ENCODE peak calls at places on chromosomes 12 and 14, in eight cellular contexts. T is RWPE1, A is heart left ventricle, X is body of pancreas, D is WERI-Rb-1, M is thoracic aorta, B is psoas muscle, R is GM12878. S is an unnamed sample.

GRCh38 chr14:93100098-93100497 is 15.6 kb downstream of the ITPK1 start:
- DNase-seq in A (no peak), X (no peak), B (no peak), T (no peak), D (peak), M (no peak), R (no peak), S (no peak)

GRCh38 chr14:69501362-69501964 is 16.9 kb downstream of the PLEKHD1 start:
- DNase-seq in D (no peak), M (no peak), B (peak), R (no peak), T (no peak), A (peak), X (no peak), S (no peak)

GRCh38 chr12:68530965-68531364 is 79.7 kb upstream of the RAP1B start:
- DNase-seq in M (peak), R (no peak), X (no peak), T (no peak), A (no peak), B (no peak), D (no peak), S (no peak)

GRCh38 chr12:45743247-45743646 is 13.7 kb downstream of the ARID2 start:
- DNase-seq in B (no peak), M (no peak), D (no peak), A (no peak), T (no peak), R (no peak), X (no peak), S (no peak)

GRCh38 chr14:69139743-69140142 is 13.2 kb downstream of the DCAF5 start:
- DNase-seq in T (no peak), D (no peak), X (no peak), B (no peak), R (no peak), A (no peak), M (no peak), S (no peak)

GRCh38 chr12:2229661-2230539 is 177.1 kb downstream of the CACNA1C start:
- DNase-seq in X (no peak), T (no peak), B (no peak), M (no peak), A (no peak), D (no peak), R (no peak), S (no peak)

GRCh38 chr12:107519906-107520859 is 165.4 kb upstream of the PWP1 start:
- DNase-seq in A (no peak), M (no peak), T (no peak), X (no peak), R (no peak), B (no peak), D (no peak), S (no peak)

GRCh38 chr12:116443706-116444589 is 115.2 kb upstream of the MAP1LC3B2 start:
- DNase-seq in X (no peak), B (no peak), R (no peak), A (no peak), M (no peak), D (no peak), T (no peak), S (no peak)

GRCh38 chr12:115213538-115213961 is 529.6 kb upstream of the TBX3 start:
- DNase-seq in T (no peak), A (no peak), M (no peak), B (no peak), R (no peak), X (no peak), D (no peak), S (no peak)

GRCh38 chr12:46938071-46938678 is 112.4 kb upstream of the SLC38A4 start:
- DNase-seq in T (no peak), D (no peak), B (no peak), R (no peak), A (no peak), M (no peak), X (no peak), S (no peak)

GRCh38 chr12:39272934-39273770 is 169.8 kb downstream of the KIF21A start:
- DNase-seq in R (no peak), X (peak), T (peak), M (no peak), A (no peak), D (peak), B (no peak), S (no peak)

GRCh38 chr14:20680843-20681347 is 3.5 kb upstream of the RNASE4 start:
- DNase-seq in X (peak), D (no peak), R (no peak), M (peak), A (no peak), B (no peak), T (no peak), S (no peak)

GRCh38 chr12:10307630-10308029 is at the start of gene KLRD1:
- DNase-seq in T (no peak), M (no peak), R (no peak), X (no peak), A (no peak), B (no peak), D (no peak), S (no peak)

GRCh38 chr12:123949118-123949774 is 23.4 kb downstream of the CCDC92 start:
- DNase-seq in B (no peak), D (no peak), T (no peak), A (no peak), X (no peak), M (no peak), R (no peak), S (peak)

GRCh38 chr14:22807432-22808087 is 7.7 kb downstream of the SLC7A7 start:
- DNase-seq in A (no peak), B (no peak), D (no peak), T (peak), M (no peak), X (no peak), R (no peak), S (no peak)

GRCh38 chr14:59213368-59214315 is 25.2 kb downstream of the DAAM1 start:
- DNase-seq in B (no peak), R (no peak), D (no peak), A (no peak), T (no peak), M (no peak), X (no peak), S (no peak)

GRCh38 chr12:24078318-24078765 is 128.9 kb upstream of the SOX5 start:
- DNase-seq in D (no peak), M (no peak), B (no peak), T (no peak), A (no peak), X (no peak), R (no peak), S (no peak)

GRCh38 chr14:22752422-22752821 is 14.1 kb upstream of the OXA1L start:
- DNase-seq in X (no peak), A (no peak), T (no peak), M (no peak), B (no peak), R (no peak), D (no peak), S (no peak)

GRCh38 chr14:59919582-59920377 is at the start of gene LRRC9:
- DNase-seq in M (no peak), T (no peak), A (peak), X (peak), B (peak), D (peak), R (no peak), S (no peak)

GRCh38 chr14:78586681-78587080 is 416.5 kb downstream of the NRXN3 start:
- DNase-seq in R (no peak), A (no peak), D (no peak), X (no peak), M (no peak), B (no peak), T (no peak), S (no peak)

GRCh38 chr12:56081393-56082347 is 1.7 kb downstream of the ERBB3 start:
- DNase-seq in D (no peak), B (peak), A (no peak), X (peak), T (no peak), M (no peak), R (no peak), S (no peak)

GRCh38 chr12:12719496-12719895 is 2.3 kb downstream of the CDKN1B start:
- DNase-seq in T (no peak), R (peak), B (no peak), X (no peak), D (no peak), M (no peak), A (no peak), S (no peak)

GRCh38 chr12:53713516-53713915 is 13.7 kb downstream of the CALCOCO1 start:
- DNase-seq in D (no peak), B (no peak), A (no peak), T (no peak), X (no peak), M (no peak), R (no peak), S (peak)

GRCh38 chr14:30985796-30986195 is 39.7 kb upstream of the AP4S1 start:
- DNase-seq in M (no peak), A (no peak), D (no peak), B (no peak), T (no peak), X (no peak), R (no peak), S (no peak)

GRCh38 chr14:105223770-105224544 is 24.4 kb upstream of the BTBD6 start:
- DNase-seq in R (no peak), M (no peak), X (no peak), A (no peak), D (no peak), B (no peak), T (no peak), S (no peak)

GRCh38 chr12:124488520-124488919 is 78.9 kb downstream of the NCOR2 start:
- DNase-seq in X (peak), B (peak), A (peak), M (no peak), D (no peak), T (no peak), R (no peak), S (no peak)

GRCh38 chr12:68580911-68581310 is 29.8 kb upstream of the RAP1B start:
- DNase-seq in R (no peak), X (no peak), T (no peak), M (no peak), D (no peak), A (no peak), B (no peak), S (no peak)

GRCh38 chr14:77151918-77152588 is 10.5 kb upstream of the ZDHHC22 start:
- DNase-seq in R (no peak), X (no peak), A (no peak), D (no peak), T (peak), M (no peak), B (no peak), S (peak)

GRCh38 chr14:63713765-63714164 is 14.1 kb downstream of the SGPP1 start:
- DNase-seq in M (no peak), X (no peak), T (peak), D (no peak), R (no peak), B (no peak), A (no peak), S (no peak)

GRCh38 chr12:123807670-123808069 is 45.6 kb downstream of the DNAH10 start:
- DNase-seq in T (no peak), B (no peak), A (no peak), M (no peak), D (no peak), X (no peak), R (no peak), S (no peak)

GRCh38 chr12:104604070-104604994 is 147.6 kb downstream of the CHST11 start:
- DNase-seq in R (peak), A (peak), X (peak), D (no peak), B (peak), T (peak), M (peak), S (peak)

GRCh38 chr12:30694971-30695326 is 720 bp downstream of the IPO8 start:
- DNase-seq in D (peak), A (no peak), R (no peak), M (no peak), T (peak), X (peak), B (peak), S (no peak)

GRCh38 chr12:124751654-124752355 is 111.9 kb downstream of the SCARB1 start:
- DNase-seq in R (no peak), B (no peak), M (no peak), D (no peak), T (no peak), A (no peak), X (no peak), S (no peak)

GRCh38 chr14:39430762-39431415 is 1.3 kb downstream of the FBXO33 start:
- DNase-seq in R (no peak), M (no peak), T (peak), D (peak), X (no peak), B (no peak), A (no peak), S (no peak)

DNA sequence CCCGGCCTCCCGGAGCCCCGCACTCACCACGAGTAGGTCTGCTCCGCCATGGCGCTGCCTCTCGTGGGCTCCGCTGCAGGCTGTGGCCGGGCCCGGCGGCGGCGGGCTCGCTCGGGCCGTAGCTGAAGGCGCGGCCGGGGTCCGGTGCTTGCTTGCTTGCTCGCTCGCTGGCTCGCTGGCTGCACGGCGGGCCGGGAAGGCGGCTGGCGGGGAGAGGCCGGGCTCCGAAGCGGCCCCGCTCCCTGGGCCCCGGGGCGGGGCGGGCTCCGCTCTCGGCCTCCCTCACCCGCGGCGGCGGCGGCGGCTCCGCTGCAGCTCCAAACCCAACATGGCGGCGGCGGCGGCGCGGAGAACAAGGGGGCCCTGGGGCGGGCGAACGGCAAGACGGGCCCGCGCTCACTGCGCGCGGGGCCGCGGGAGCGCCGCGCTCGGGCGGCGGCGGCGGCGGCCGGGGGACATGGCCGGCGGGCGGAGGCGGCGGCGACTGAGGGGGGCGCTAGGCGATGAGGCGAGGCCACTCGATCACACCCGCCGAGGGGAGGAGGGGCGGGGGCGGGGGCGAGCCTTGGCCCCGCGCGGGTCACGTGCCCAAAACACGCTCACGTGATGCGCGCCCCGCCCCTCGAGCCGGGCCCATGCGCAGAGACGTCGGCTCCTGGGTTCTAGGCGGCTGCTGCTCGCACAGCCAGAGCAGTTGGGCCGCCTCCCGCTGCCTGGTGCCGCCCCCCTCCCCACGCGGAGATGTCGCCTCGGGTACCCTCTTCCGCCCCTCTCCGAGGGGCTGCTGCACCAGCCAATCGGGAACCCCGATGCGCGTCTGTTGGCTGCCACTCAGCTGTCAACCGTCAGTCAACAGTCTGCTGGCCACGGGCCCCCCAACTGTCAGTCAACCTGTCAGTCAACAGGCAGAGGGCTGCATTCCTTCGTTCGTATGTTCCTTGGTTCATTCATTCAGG is at the start of gene SPPL3:
- DNase-seq in A (peak), D (peak), R (peak), T (peak), X (peak), B (peak), M (peak), S (peak)
- H3K27ac ChIP-seq in A (peak), D (peak), R (peak), T (peak), X (peak), B (peak), M (peak), S (peak)

GRCh38 chr12:495466-495865 is 35.7 kb downstream of the B4GALNT3 start:
- DNase-seq in R (no peak), A (no peak), D (no peak), B (no peak), T (no peak), X (no peak), M (no peak), S (no peak)

DNA sequence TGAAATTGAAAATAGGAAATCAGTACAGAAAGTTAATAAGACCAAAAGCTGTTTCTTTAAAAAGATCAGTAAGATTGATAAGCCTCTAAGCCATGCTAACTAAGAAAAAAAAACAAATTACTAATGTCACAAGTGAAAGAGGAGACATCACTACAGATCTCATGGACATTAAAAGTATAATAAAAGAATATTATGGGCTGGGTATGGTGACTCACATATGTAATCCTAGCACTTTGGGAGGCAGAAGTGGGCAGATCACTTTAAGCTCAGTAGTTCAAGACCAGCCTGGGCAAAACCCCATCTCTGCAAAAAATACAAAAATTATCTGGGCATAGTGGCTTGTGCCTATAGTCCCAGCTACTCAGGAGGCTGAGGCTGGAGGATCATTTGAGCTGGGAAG is 30.5 kb downstream of the B4GALNT3 start:
- DNase-seq in D (no peak), T (no peak), R (no peak), M (no peak), X (no peak), B (no peak), A (no peak), S (no peak)
- TF ChIP-seq CTCF in D (no peak), T (no peak), R (no peak), M (no peak), X (no peak), B (no peak), A (no peak), S (no peak)

DNA sequence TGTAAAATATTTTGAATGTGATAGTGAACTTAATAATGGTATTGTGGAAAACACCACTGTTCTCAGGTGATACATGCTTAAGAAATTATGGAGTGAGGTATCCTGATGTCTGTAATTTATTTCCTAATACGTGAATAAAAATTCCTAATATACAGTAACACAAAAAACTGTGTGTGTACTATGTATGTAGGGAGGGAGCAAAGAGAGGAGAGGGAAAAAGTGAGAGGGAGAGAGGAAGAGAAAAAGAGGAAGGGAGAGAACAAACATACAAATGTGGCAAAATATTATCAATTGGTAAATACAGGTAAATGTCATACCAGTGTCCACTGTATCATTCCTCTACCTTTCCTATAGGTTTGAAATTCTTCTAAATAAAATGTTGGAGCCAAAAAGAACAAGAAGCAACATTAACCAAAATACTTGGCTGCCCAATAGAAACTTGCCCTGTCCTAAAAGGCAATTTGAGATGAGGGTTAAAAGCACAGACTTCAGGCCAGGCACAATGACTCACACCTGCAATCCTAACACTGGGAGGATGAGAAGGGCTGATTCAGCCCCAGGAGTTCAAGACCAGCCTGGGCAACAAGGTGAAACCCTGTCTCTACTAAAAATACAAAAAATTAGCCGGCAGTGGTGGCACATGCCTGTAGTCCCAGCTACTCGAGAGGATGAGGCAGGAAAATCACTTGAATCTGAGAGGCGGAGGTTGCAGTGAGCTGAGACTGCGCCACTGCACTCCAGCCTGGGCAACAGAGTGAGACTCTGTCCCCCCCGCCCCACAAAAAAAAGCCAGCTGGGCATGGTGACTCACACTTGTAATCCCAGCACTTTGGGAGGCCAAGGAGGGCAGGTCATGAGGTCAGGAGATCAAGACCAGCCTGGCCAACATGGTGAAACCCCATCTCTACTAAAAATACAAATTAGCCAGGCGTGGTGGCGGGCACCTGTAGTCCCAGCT is 14.5 kb downstream of the R3HDM2 start:
- DNase-seq in T (no peak), X (no peak), B (no peak), R (no peak), M (no peak), A (no peak), D (no peak), S (no peak)
- H3K27ac ChIP-seq in T (peak), X (no peak), B (no peak), R (no peak), M (no peak), A (no peak), D (no peak), S (no peak)

DNA sequence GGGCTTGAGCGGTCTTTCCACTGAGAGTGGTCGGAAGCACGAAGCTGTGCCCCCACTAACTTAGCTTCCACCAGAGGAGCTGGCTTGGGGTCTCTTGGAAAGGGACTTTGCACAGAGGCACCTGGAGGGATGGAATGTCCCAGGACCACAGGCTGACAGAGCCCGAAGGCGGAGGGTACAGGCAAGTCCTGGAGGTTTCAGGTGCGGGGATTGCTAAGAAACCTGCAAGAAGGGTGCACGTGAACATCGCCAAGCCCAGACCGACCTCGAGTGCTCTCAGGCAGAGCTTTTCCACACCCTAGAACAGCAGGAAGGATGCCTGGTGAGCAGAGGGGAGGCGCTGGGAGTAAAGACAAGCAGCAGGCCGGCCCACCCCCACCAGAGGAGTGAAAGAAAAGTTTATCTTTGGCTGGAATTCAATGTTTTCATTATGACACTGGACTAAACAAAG is 61.6 kb downstream of the SERPINA3 start:
- DNase-seq in X (no peak), A (no peak), D (no peak), M (no peak), B (no peak), T (no peak), R (no peak), S (peak)
- TF ChIP-seq CTCF in X (no peak), A (no peak), D (no peak), M (no peak), B (no peak), T (no peak), R (no peak), S (no peak)

S was measured in coronary artery.